ENCODE peak calls at places on chromosome 9, in seven cellular contexts. N, B, P, G, H, J and Q are unnamed samples.

GRCh38 chr9:86720893-86721698 is 226.2 kb downstream of the GAS1 start:
- DNase-seq in N (no peak), B (peak; percentile 81), P (peak; percentile 94), G (no peak), H (no peak), J (no peak), Q (no peak)

GRCh38 chr9:112665347-112665746 is 52.6 kb downstream of the INIP start:
- DNase-seq in N (peak; percentile 11), B (peak; percentile 25), P (peak; percentile 33), G (peak; percentile 27), H (peak; percentile 28), J (no peak), Q (no peak)

GRCh38 chr9:71647094-71647591 is 121.2 kb downstream of the CEMIP2 start:
- DNase-seq in N (no peak), B (peak; percentile 86), P (peak; percentile 69), G (peak; percentile 16), H (peak; percentile 27), J (no peak), Q (no peak)

GRCh38 chr9:87684627-87685204 is 41.2 kb upstream of the CTSL start:
- DNase-seq in N (peak; percentile 41), B (peak; percentile 40), P (peak; percentile 52), G (peak; percentile 54), H (no peak), J (peak; percentile 56), Q (no peak)

GRCh38 chr9:131299346-131299745 is 9.8 kb downstream of the PLPP7 start:
- DNase-seq in N (no peak), B (no peak), P (no peak), G (no peak), H (no peak), J (no peak), Q (no peak)

GRCh38 chr9:98411981-98412561 is 156.6 kb upstream of the TBC1D2 start:
- DNase-seq in N (no peak), B (no peak), P (no peak), G (no peak), H (no peak), J (no peak), Q (no peak)

GRCh38 chr9:346114-346513 is 131.4 kb downstream of the DOCK8 start:
- DNase-seq in N (no peak), B (no peak), P (no peak), G (no peak), H (no peak), J (no peak), Q (no peak)

GRCh38 chr9:134634667-134635230 is 6.9 kb upstream of the COL5A1 start:
- DNase-seq in N (no peak), B (no peak), P (no peak), G (no peak), H (no peak), J (peak; percentile 5), Q (no peak)

GRCh38 chr9:111232997-111233790 is 96.8 kb downstream of the OR2K2 start:
- DNase-seq in N (no peak), B (no peak), P (peak; percentile 68), G (peak; percentile 3), H (no peak), J (peak; percentile 9), Q (no peak)

GRCh38 chr9:36902063-36902735 is 131.9 kb downstream of the PAX5 start:
- DNase-seq in N (no peak), B (no peak), P (no peak), G (no peak), H (no peak), J (no peak), Q (no peak)

GRCh38 chr9:272251-273213 is 57.9 kb downstream of the DOCK8 start:
- DNase-seq in N (no peak), B (no peak), P (no peak), G (no peak), H (peak; percentile 95), J (no peak), Q (no peak)

GRCh38 chr9:109329274-109330258 is 8.7 kb upstream of the EPB41L4B start:
- DNase-seq in N (no peak), B (peak; percentile 91), P (peak; percentile 78), G (no peak), H (no peak), J (peak; percentile 88), Q (peak; percentile 72)

GRCh38 chr9:119556129-119556875 is 187.1 kb upstream of the BRINP1 start:
- DNase-seq in N (peak; percentile 80), B (peak; percentile 33), P (peak; percentile 56), G (peak; percentile 44), H (peak; percentile 66), J (peak; percentile 83), Q (peak; percentile 69)

GRCh38 chr9:112029921-112030444 is 133.4 kb downstream of the UGCG start:
- DNase-seq in N (peak; percentile 70), B (peak; percentile 97), P (peak; percentile 63), G (no peak), H (peak; percentile 69), J (no peak), Q (no peak)